ENCODE peak calls at places on chromosomes 13 and 19, in five cellular contexts. S is caudate nucleus; X is CD8-positive, alpha-beta T cell; T is progenitor cell of endocrine pancreas; O is activated T-cell treated with anti-CD3 and anti-CD28 coated beads for 24 hours. J is an unnamed sample.

GRCh38 chr19:33063356-33064116 is 1.2 kb downstream of the RHPN2 start:
- DNase-seq in S (no peak), X (no peak), T (no peak), O (no peak), J (no peak)

GRCh38 chr19:42076375-42076944 is 494 bp downstream of the ZNF574 start:
- DNase-seq in S (no peak), X (peak), T (no peak), O (no peak), J (no peak)

GRCh38 chr19:44621367-44621766 is 8.0 kb downstream of the IGSF23 start:
- DNase-seq in S (no peak), X (no peak), T (no peak), O (no peak), J (no peak)

GRCh38 chr13:107421028-107421427 is 794.3 kb downstream of the LIG4 start:
- DNase-seq in S (no peak), X (no peak), T (no peak), O (no peak), J (no peak)

GRCh38 chr13:114309806-114310410 is 4.4 kb upstream of the CHAMP1 start:
- DNase-seq in S (no peak), X (no peak), T (no peak), O (no peak), J (no peak)

GRCh38 chr19:4077800-4078683 is 11.3 kb upstream of the ZBTB7A start:
- DNase-seq in S (no peak), X (no peak), T (no peak), O (no peak), J (peak)

GRCh38 chr13:33261426-33262068 is 24.0 kb downstream of the STARD13 start:
- DNase-seq in S (no peak), X (no peak), T (no peak), O (no peak), J (no peak)

GRCh38 chr13:79710376-79710775 is 229.4 kb downstream of the NDFIP2 start:
- DNase-seq in S (no peak), X (no peak), T (no peak), O (no peak), J (no peak)

GRCh38 chr13:28257305-28257704 is 119.0 kb downstream of the PAN3 start:
- DNase-seq in S (no peak), X (no peak), T (no peak), O (no peak), J (no peak)

GRCh38 chr13:110872034-110872767 is 42.7 kb downstream of the ANKRD10 start:
- DNase-seq in S (no peak), X (no peak), T (no peak), O (no peak), J (no peak)

GRCh38 chr13:105925496-105925895 is 610.0 kb downstream of the EFNB2 start:
- DNase-seq in S (no peak), X (no peak), T (no peak), O (no peak), J (no peak)

GRCh38 chr19:42206871-42207755 is 10.4 kb downstream of the DEDD2 start:
- DNase-seq in S (no peak), X (no peak), T (no peak), O (no peak), J (no peak)

GRCh38 chr13:25085125-25085742 is 10.7 kb upstream of the PABPC3 start:
- DNase-seq in S (peak), X (no peak), T (no peak), O (no peak), J (no peak)

GRCh38 chr13:94412870-94413269 is 66.6 kb downstream of the DCT start:
- DNase-seq in S (no peak), X (no peak), T (no peak), O (no peak), J (no peak)

GRCh38 chr19:14393303-14393702 is 12.1 kb downstream of the ADGRE5 start:
- DNase-seq in S (no peak), X (no peak), T (no peak), O (no peak), J (no peak)

GRCh38 chr13:76522083-76522755 is 364.0 kb downstream of the KCTD12 start:
- DNase-seq in S (no peak), X (no peak), T (no peak), O (no peak), J (no peak)

GRCh38 chr13:33229446-33230177 is 55.9 kb downstream of the STARD13 start:
- DNase-seq in S (peak), X (no peak), T (no peak), O (no peak), J (no peak)

GRCh38 chr19:45340232-45340898 is at the start of gene KLC3:
- DNase-seq in S (no peak), X (no peak), T (peak), O (peak), J (peak)

GRCh38 chr13:99982741-99983400 is 1.3 kb downstream of the ZIC2 start:
- DNase-seq in S (no peak), X (no peak), T (no peak), O (no peak), J (no peak)

GRCh38 chr19:41646589-41647204 is 19.8 kb upstream of the CEACAM4 start:
- DNase-seq in S (no peak), X (no peak), T (no peak), O (peak), J (no peak)

GRCh38 chr13:43664700-43665191 is 122.0 kb downstream of the ENOX1 start:
- DNase-seq in S (no peak), X (no peak), T (no peak), O (no peak), J (no peak)

GRCh38 chr13:101545521-101545920 is 93.0 kb downstream of the ITGBL1 start:
- DNase-seq in S (no peak), X (no peak), T (no peak), O (no peak), J (no peak)

J was measured in immature natural killer cell.